ENCODE peak calls at places on chromosome 5, in eight cellular contexts. W, T, K, Q, O, U, J and A are unnamed samples.

GRCh38 chr5:92468307-92468706 is 1085.2 kb upstream of the ARRDC3 start:
- DNase-seq in W (no peak), T (no peak), K (no peak), Q (no peak), O (peak), U (no peak), J (no peak), A (no peak)

GRCh38 chr5:44613951-44614350 is 194.8 kb upstream of the MRPS30 start:
- DNase-seq in W (no peak), T (no peak), K (no peak), Q (no peak), O (no peak), U (no peak), J (no peak), A (no peak)

GRCh38 chr5:55902696-55903095 is 51.5 kb downstream of the IL31RA start:
- DNase-seq in W (no peak), T (no peak), K (no peak), Q (no peak), O (no peak), U (no peak), J (no peak), A (no peak)

GRCh38 chr5:134769206-134769605 is 10.6 kb downstream of the DDX46 start:
- DNase-seq in W (no peak), T (no peak), K (no peak), Q (no peak), O (no peak), U (peak), J (no peak), A (no peak)

GRCh38 chr5:110909950-110910349 is 161.6 kb upstream of the TSLP start:
- DNase-seq in W (no peak), T (no peak), K (no peak), Q (no peak), O (no peak), U (peak), J (no peak), A (no peak)

GRCh38 chr5:55603947-55604346 is 69.2 kb upstream of the PLPP1 start:
- DNase-seq in W (peak), T (no peak), K (peak), Q (no peak), O (no peak), U (peak), J (no peak), A (no peak)

GRCh38 chr5:147168578-147169327 is 66.1 kb upstream of the STK32A start:
- DNase-seq in W (peak), T (no peak), K (no peak), Q (no peak), O (no peak), U (peak), J (no peak), A (no peak)

GRCh38 chr5:108379722-108380530 is 2.0 kb downstream of the FBXL17 start:
- DNase-seq in W (no peak), T (no peak), K (peak), Q (no peak), O (no peak), U (peak), J (no peak), A (no peak)

GRCh38 chr5:73150872-73151271 is 22.1 kb upstream of the TMEM174 start:
- DNase-seq in W (no peak), T (no peak), K (no peak), Q (no peak), O (no peak), U (no peak), J (no peak), A (no peak)

GRCh38 chr5:175654807-175655206 is 3.1 kb upstream of the HRH2 start:
- DNase-seq in W (peak), T (no peak), K (no peak), Q (no peak), O (no peak), U (no peak), J (no peak), A (no peak)

GRCh38 chr5:105460721-105461120 is 1898.1 kb upstream of the NUDT12 start:
- DNase-seq in W (no peak), T (no peak), K (no peak), Q (no peak), O (no peak), U (no peak), J (no peak), A (no peak)

GRCh38 chr5:125117556-125117955 is 371.1 kb upstream of the ZNF608 start:
- DNase-seq in W (peak), T (no peak), K (peak), Q (no peak), O (no peak), U (no peak), J (no peak), A (no peak)

GRCh38 chr5:168712280-168712924 is 133.2 kb upstream of the PANK3 start:
- DNase-seq in W (peak), T (no peak), K (no peak), Q (no peak), O (no peak), U (peak), J (no peak), A (no peak)

GRCh38 chr5:59066367-59067163 is 483.7 kb downstream of the RAB3C start:
- DNase-seq in W (peak), T (no peak), K (peak), Q (no peak), O (no peak), U (peak), J (no peak), A (no peak)

GRCh38 chr5:57303985-57304384 is 130.1 kb downstream of the GPBP1 start:
- DNase-seq in W (no peak), T (no peak), K (no peak), Q (no peak), O (no peak), U (no peak), J (no peak), A (no peak)

GRCh38 chr5:37847978-37848425 is 8.2 kb upstream of the GDNF start:
- DNase-seq in W (peak), T (no peak), K (no peak), Q (no peak), O (no peak), U (peak), J (no peak), A (no peak)

GRCh38 chr5:150503386-150503785 is 4.5 kb upstream of the NDST1 start:
- DNase-seq in W (no peak), T (no peak), K (no peak), Q (no peak), O (no peak), U (no peak), J (no peak), A (no peak)

GRCh38 chr5:52920929-52921328 is 68.2 kb upstream of the ITGA2 start:
- DNase-seq in W (no peak), T (no peak), K (no peak), Q (no peak), O (no peak), U (peak), J (no peak), A (no peak)